ENCODE peak calls at places on chromosome 16, in five cellular contexts. One of them, this sample, is unnamed. For H3K9me3, the result is how much of the 10 kb centered on the place peaks cover.

GRCh38 chr16:55333690-55334089 is 9.7 kb downstream of the IRX6 start:
- DNase-seq in uterus: no peak
- DNase-seq in spleen: no peak
- DNase-seq in transverse colon: no peak
- DNase-seq in body of pancreas: no peak
- DNase-seq in this sample: no peak

GRCh38 chr16:87644186-87644585 is 41.9 kb downstream of the JPH3 start:
- DNase-seq in body of pancreas: no peak
- DNase-seq in transverse colon: no peak
- DNase-seq in uterus: no peak
- DNase-seq in spleen: no peak
- DNase-seq in this sample: no peak

GRCh38 chr16:48537275-48537674 is 72.7 kb downstream of the N4BP1 start:
- DNase-seq in transverse colon: no peak
- DNase-seq in spleen: peak
- DNase-seq in body of pancreas: no peak
- DNase-seq in uterus: no peak
- DNase-seq in this sample: no peak

GRCh38 chr16:4515611-4516233 is 22.9 kb downstream of the CDIP1 start:
- DNase-seq in spleen: peak
- DNase-seq in uterus: no peak
- DNase-seq in body of pancreas: no peak
- DNase-seq in transverse colon: no peak
- DNase-seq in this sample: peak

GRCh38 chr16:48384305-48384981 is 770 bp downstream of the SIAH1 start:
- DNase-seq in uterus: peak
- DNase-seq in transverse colon: peak
- DNase-seq in spleen: peak
- DNase-seq in body of pancreas: peak
- DNase-seq in this sample: peak

GRCh38 chr16:28237754-28238357 is 26.1 kb upstream of the XPO6 start:
- DNase-seq in spleen: no peak
- DNase-seq in uterus: no peak
- DNase-seq in body of pancreas: no peak
- DNase-seq in transverse colon: no peak
- DNase-seq in this sample: no peak

GRCh38 chr16:27458987-27459688 is 57.2 kb downstream of the IL21R start:
- DNase-seq in transverse colon: no peak
- DNase-seq in uterus: no peak
- DNase-seq in spleen: no peak
- DNase-seq in body of pancreas: no peak
- DNase-seq in this sample: no peak

GRCh38 chr16:9034056-9034455 is 57.4 kb upstream of the HAPSTR1 start:
- DNase-seq in spleen: no peak
- DNase-seq in transverse colon: no peak
- DNase-seq in body of pancreas: no peak
- DNase-seq in uterus: no peak
- DNase-seq in this sample: no peak

GRCh38 chr16:67301080-67301757 is 21.9 kb downstream of the PLEKHG4 start:
- DNase-seq in body of pancreas: no peak
- DNase-seq in uterus: peak
- DNase-seq in transverse colon: no peak
- DNase-seq in spleen: peak
- DNase-seq in this sample: no peak

GRCh38 chr16:66262253-66263167 is 104.0 kb upstream of the CDH5 start:
- DNase-seq in transverse colon: no peak
- DNase-seq in uterus: peak
- DNase-seq in spleen: no peak
- DNase-seq in body of pancreas: peak
- DNase-seq in this sample: no peak

GRCh38 chr16:27238016-27238587 is 30.5 kb downstream of the NSMCE1 start:
- DNase-seq in uterus: no peak
- DNase-seq in body of pancreas: no peak
- DNase-seq in transverse colon: peak
- DNase-seq in spleen: peak
- DNase-seq in this sample: peak

GRCh38 chr16:74304164-74304834 is 7.7 kb downstream of the PSMD7 start:
- DNase-seq in transverse colon: no peak
- DNase-seq in body of pancreas: no peak
- DNase-seq in uterus: no peak
- DNase-seq in spleen: no peak
- DNase-seq in this sample: no peak

GRCh38 chr16:24499193-24499814 is 40.1 kb upstream of the RBBP6 start:
- DNase-seq in transverse colon: peak
- DNase-seq in uterus: no peak
- DNase-seq in body of pancreas: peak
- DNase-seq in spleen: no peak
- DNase-seq in this sample: peak

GRCh38 chr16:27689711-27690110 is 139.8 kb downstream of the KATNIP start:
- DNase-seq in body of pancreas: no peak
- DNase-seq in transverse colon: no peak
- DNase-seq in spleen: no peak
- DNase-seq in uterus: no peak
- DNase-seq in this sample: no peak

GRCh38 chr16:24978370-24978914 is 36.7 kb downstream of the ARHGAP17 start:
- DNase-seq in uterus: no peak
- DNase-seq in spleen: no peak
- DNase-seq in transverse colon: no peak
- DNase-seq in body of pancreas: no peak
- DNase-seq in this sample: no peak

GRCh38 chr16:15521758-15522509 is 87.5 kb downstream of the BMERB1 start:
- DNase-seq in spleen: no peak
- DNase-seq in body of pancreas: peak
- DNase-seq in transverse colon: no peak
- DNase-seq in uterus: peak
- DNase-seq in this sample: peak

GRCh38 chr16:56669005-56669839 is at the start of gene MT1H:
- DNase-seq in spleen: no peak
- DNase-seq in transverse colon: peak
- DNase-seq in uterus: no peak
- DNase-seq in body of pancreas: peak
- DNase-seq in this sample: no peak

GRCh38 chr16:17379121-17379571 is 91.6 kb downstream of the XYLT1 start:
- DNase-seq in uterus: peak
- DNase-seq in transverse colon: peak
- DNase-seq in body of pancreas: peak
- DNase-seq in spleen: no peak
- DNase-seq in this sample: no peak

GRCh38 chr16:81715358-81716196 is 63.5 kb upstream of the PLCG2 start:
- DNase-seq in body of pancreas: no peak
- DNase-seq in uterus: no peak
- DNase-seq in spleen: no peak
- DNase-seq in transverse colon: no peak
- DNase-seq in this sample: no peak

GRCh38 chr16:74257061-74257460 is 39.6 kb upstream of the PSMD7 start:
- DNase-seq in transverse colon: no peak
- DNase-seq in spleen: no peak
- DNase-seq in uterus: no peak
- DNase-seq in body of pancreas: no peak
- DNase-seq in this sample: no peak

GRCh38 chr16:56423584-56424403 is 1.6 kb downstream of the AMFR start:
- DNase-seq in transverse colon: no peak
- DNase-seq in body of pancreas: no peak
- DNase-seq in spleen: no peak
- DNase-seq in uterus: no peak
- DNase-seq in this sample: peak

GRCh38 chr16:284204-285120 is 1.5 kb downstream of the PDIA2 start:
- DNase-seq in uterus: no peak
- DNase-seq in body of pancreas: no peak
- DNase-seq in spleen: no peak
- DNase-seq in transverse colon: no peak
- DNase-seq in this sample: no peak

GRCh38 chr16:287981-288920 is 5.3 kb downstream of the PDIA2 start:
- DNase-seq in spleen: no peak
- DNase-seq in body of pancreas: no peak
- DNase-seq in transverse colon: no peak
- DNase-seq in uterus: no peak
- DNase-seq in this sample: no peak

GRCh38 chr16:287298-287811 is 4.4 kb downstream of the PDIA2 start:
- DNase-seq in body of pancreas: peak
- DNase-seq in spleen: no peak
- DNase-seq in uterus: no peak
- DNase-seq in transverse colon: no peak
- DNase-seq in this sample: no peak

GRCh38 chr16:285146-286055 is 2.4 kb downstream of the PDIA2 start:
- DNase-seq in uterus: no peak
- DNase-seq in spleen: no peak
- DNase-seq in body of pancreas: no peak
- DNase-seq in transverse colon: no peak
- DNase-seq in this sample: no peak

GRCh38 chr16:286491-287297 is 3.7 kb downstream of the PDIA2 start:
- DNase-seq in body of pancreas: no peak
- DNase-seq in uterus: no peak
- DNase-seq in transverse colon: no peak
- DNase-seq in spleen: no peak
- DNase-seq in this sample: no peak
- H3K9me3 ChIP-seq in body of pancreas: under half
- H3K9me3 ChIP-seq in uterus: under half
- H3K9me3 ChIP-seq in transverse colon: under half
- H3K9me3 ChIP-seq in spleen: under half
- H3K9me3 ChIP-seq in this sample: under half

DNA sequence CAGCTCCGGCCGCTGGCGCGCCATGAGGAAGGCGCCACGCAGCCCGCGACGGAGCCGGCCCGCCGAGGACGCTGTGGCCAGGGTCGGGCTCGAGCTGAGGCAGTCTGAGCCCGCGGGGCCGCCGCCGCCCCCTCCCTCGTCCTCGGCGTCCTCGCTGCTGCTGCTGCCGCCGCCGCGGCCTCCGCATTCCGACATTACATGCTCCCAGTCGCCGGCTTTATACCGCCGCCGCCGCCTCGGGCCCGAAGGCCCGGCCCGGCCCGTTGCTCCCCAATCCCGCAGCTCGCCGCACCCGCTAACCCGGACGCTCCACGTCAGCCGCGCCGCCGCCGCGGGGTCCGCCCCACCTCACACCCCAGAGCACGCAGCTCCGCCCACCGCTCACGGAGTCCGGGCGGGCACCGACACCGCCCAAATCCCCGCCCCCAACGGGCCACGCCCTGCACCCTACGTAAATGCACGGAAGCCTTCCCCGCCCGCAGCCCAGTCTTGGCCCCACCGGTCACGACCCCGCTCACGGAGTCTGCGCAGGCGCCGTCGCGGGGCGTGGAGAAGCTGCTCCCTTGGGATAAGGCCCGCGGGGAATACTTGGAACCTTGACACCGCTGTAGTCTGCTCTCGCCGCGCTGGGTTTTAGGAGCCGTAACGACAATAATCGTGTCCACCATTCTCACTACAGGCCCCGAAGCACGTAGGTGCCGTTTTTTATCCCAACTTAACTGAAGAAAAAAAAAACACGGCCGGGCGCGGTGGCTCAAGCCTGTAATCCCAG is at the start of gene TXNDC11:
- DNase-seq in uterus: peak
- DNase-seq in transverse colon: peak
- DNase-seq in spleen: peak
- DNase-seq in body of pancreas: peak
- DNase-seq in this sample: peak
- TF ChIP-seq POLR2A in uterus: peak
- TF ChIP-seq POLR2A in transverse colon: peak
- TF ChIP-seq POLR2A in spleen: peak
- TF ChIP-seq POLR2A in body of pancreas: peak
- TF ChIP-seq POLR2A in this sample: peak

DNA sequence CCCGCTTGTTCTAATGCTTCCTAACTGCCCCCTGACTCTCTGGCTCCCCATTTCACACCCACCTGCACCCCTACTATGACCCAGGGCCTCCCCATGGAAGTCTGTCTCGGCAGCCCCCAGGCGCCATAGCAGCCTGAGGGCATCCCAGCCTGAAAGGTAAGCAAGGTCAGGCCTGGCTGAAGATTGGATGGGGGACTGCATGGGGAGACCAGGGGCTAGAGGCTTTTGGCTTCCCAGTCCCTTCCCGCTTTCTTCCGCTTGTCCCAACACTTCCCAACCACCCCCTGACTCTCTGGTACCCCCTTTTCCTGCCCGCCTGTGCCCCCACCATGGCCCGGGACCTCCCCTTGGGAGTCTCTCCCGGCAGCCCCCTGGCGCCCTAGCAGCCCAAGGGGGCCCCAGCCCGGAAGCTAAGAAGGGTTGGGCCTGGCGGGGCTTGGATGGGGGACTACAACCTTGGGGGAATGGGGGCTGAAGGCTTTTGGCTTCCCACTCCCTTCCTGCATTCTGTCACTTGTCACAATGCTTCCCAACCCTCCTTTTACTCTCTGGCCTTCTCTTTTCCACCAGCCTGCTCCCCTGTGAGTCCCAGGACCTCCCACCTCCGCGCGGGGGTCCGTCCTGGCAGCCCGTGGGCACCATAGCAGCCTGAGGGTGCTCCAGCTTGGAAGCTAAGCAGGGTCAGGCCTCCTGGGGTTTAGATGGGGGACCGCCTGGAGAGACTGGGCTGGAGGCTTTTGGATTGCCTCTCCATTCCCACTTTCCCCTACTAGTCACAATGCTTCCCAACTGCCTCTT is 2288.4 kb downstream of the TP53TG3F start:
- DNase-seq in uterus: no peak
- DNase-seq in spleen: no peak
- DNase-seq in transverse colon: no peak
- DNase-seq in body of pancreas: no peak
- DNase-seq in this sample: no peak
- H3K9me3 ChIP-seq in uterus: under half
- H3K9me3 ChIP-seq in spleen: under half
- H3K9me3 ChIP-seq in transverse colon: under half
- H3K9me3 ChIP-seq in body of pancreas: under half
- H3K9me3 ChIP-seq in this sample: under half

GRCh38 chr16:50497592-50497991 is 50.6 kb upstream of the NKD1 start:
- DNase-seq in transverse colon: no peak
- DNase-seq in uterus: no peak
- DNase-seq in spleen: no peak
- DNase-seq in body of pancreas: no peak
- DNase-seq in this sample: no peak
- TF ChIP-seq POLR2A in transverse colon: no peak
- TF ChIP-seq POLR2A in uterus: no peak
- TF ChIP-seq POLR2A in spleen: no peak
- TF ChIP-seq POLR2A in body of pancreas: no peak
- TF ChIP-seq POLR2A in this sample: no peak

GRCh38 chr16:35339337-35339736 is 1879.9 kb downstream of the TP53TG3F start:
- DNase-seq in spleen: no peak
- DNase-seq in uterus: no peak
- DNase-seq in body of pancreas: no peak
- DNase-seq in transverse colon: no peak
- DNase-seq in this sample: no peak
- H3K9me3 ChIP-seq in spleen: under half
- H3K9me3 ChIP-seq in uterus: under half
- H3K9me3 ChIP-seq in body of pancreas: under half
- H3K9me3 ChIP-seq in transverse colon: under half
- H3K9me3 ChIP-seq in this sample: under half

GRCh38 chr16:85944572-85945423 is 45.8 kb downstream of the IRF8 start:
- DNase-seq in uterus: no peak
- DNase-seq in transverse colon: no peak
- DNase-seq in spleen: no peak
- DNase-seq in body of pancreas: no peak
- DNase-seq in this sample: no peak
- TF ChIP-seq POLR2A in uterus: no peak
- TF ChIP-seq POLR2A in transverse colon: no peak
- TF ChIP-seq POLR2A in spleen: no peak
- TF ChIP-seq POLR2A in body of pancreas: no peak
- TF ChIP-seq POLR2A in this sample: no peak

GRCh38 chr16:3223913-3224515 is 10.9 kb downstream of the ZNF200 start:
- DNase-seq in uterus: no peak
- DNase-seq in transverse colon: no peak
- DNase-seq in spleen: no peak
- DNase-seq in body of pancreas: no peak
- DNase-seq in this sample: peak
- H3K9me3 ChIP-seq in uterus: under half
- H3K9me3 ChIP-seq in transverse colon: half or more
- H3K9me3 ChIP-seq in spleen: half or more
- H3K9me3 ChIP-seq in body of pancreas: under half
- H3K9me3 ChIP-seq in this sample: under half